ENCODE peak calls at places on chromosomes 7 and 10, in four cellular contexts. F is CD8-positive, alpha-beta T cell; T is lung; B is brain microvascular endothelial cell. D is an unnamed sample.

GRCh38 chr7:117173001-117173400 is 149.9 kb downstream of the WNT2 start:
- DNase-seq in F (no peak), T (no peak), B (no peak), D (no peak)

GRCh38 chr7:6730343-6730633 is 23.5 kb upstream of the ZNF12 start:
- DNase-seq in F (no peak), T (no peak), B (no peak), D (no peak)

GRCh38 chr10:78375854-78376785 is 342.5 kb downstream of the RPS24 start:
- DNase-seq in F (no peak), T (no peak), B (no peak), D (no peak)

GRCh38 chr10:21194510-21194993 is 297.4 kb upstream of the NEBL start:
- DNase-seq in F (no peak), T (no peak), B (no peak), D (no peak)

GRCh38 chr7:129569811-129570215 is 41.7 kb upstream of the NRF1 start:
- DNase-seq in F (no peak), T (no peak), B (peak; percentile 67), D (no peak)

GRCh38 chr7:11343818-11344413 is 370.2 kb downstream of the PHF14 start:
- DNase-seq in F (no peak), T (no peak), B (peak; percentile 14), D (peak; percentile 8)

GRCh38 chr10:125057158-125058001 is 103.0 kb downstream of the CTBP2 start:
- DNase-seq in F (no peak), T (peak; percentile 40), B (peak; percentile 83), D (no peak)

GRCh38 chr10:73096041-73096451 is 620 bp downstream of the P4HA1 start:
- DNase-seq in F (peak; percentile 69), T (peak; percentile 66), B (peak; percentile 58), D (peak; percentile 74)

GRCh38 chr10:29668628-29669027 is 33.9 kb upstream of the SVIL start:
- DNase-seq in F (no peak), T (no peak), B (peak; percentile 53), D (no peak)

GRCh38 chr7:156777364-156778069 is 115.5 kb downstream of the LMBR1 start:
- DNase-seq in F (no peak), T (no peak), B (peak; percentile 21), D (no peak)

GRCh38 chr10:132699411-132700167 is 86.4 kb downstream of the NKX6-2 start:
- DNase-seq in F (no peak), T (no peak), B (no peak), D (no peak)

GRCh38 chr7:131502810-131503545 is 53.5 kb downstream of the PODXL start:
- DNase-seq in F (no peak), T (no peak), B (peak; percentile 55), D (no peak)

GRCh38 chr7:34322841-34323240 is 335.2 kb upstream of the NPSR1 start:
- DNase-seq in F (no peak), T (no peak), B (no peak), D (no peak)

GRCh38 chr7:30907527-30908267 is 4.0 kb upstream of the AQP1 start:
- DNase-seq in F (no peak), T (no peak), B (no peak), D (peak; percentile 78)

GRCh38 chr7:159083001-159083697 is 61.5 kb downstream of the VIPR2 start:
- DNase-seq in F (no peak), T (no peak), B (no peak), D (no peak)

GRCh38 chr7:96273716-96274115 is 48.2 kb downstream of the SLC25A13 start:
- DNase-seq in F (no peak), T (no peak), B (no peak), D (no peak)

GRCh38 chr10:68212721-68213352 is 19.1 kb downstream of the ATOH7 start:
- DNase-seq in F (no peak), T (no peak), B (peak; percentile 3), D (peak; percentile 19)

GRCh38 chr10:71141528-71141927 is 70.8 kb upstream of the UNC5B start:
- DNase-seq in F (no peak), T (no peak), B (no peak), D (no peak)

GRCh38 chr10:99966306-99966705 is 43.4 kb downstream of the DNMBP start:
- DNase-seq in F (no peak), T (no peak), B (peak; percentile 93), D (no peak)

GRCh38 chr7:50962962-50963374 is 180.3 kb upstream of the GRB10 start:
- DNase-seq in F (no peak), T (peak; percentile 62), B (peak; percentile 35), D (peak; percentile 47)

GRCh38 chr10:92480422-92480821 is 93.5 kb downstream of the IDE start:
- DNase-seq in F (no peak), T (no peak), B (no peak), D (no peak)

GRCh38 chr10:34773617-34774261 is 41.4 kb downstream of the PARD3 start:
- DNase-seq in F (no peak), T (no peak), B (no peak), D (no peak)

GRCh38 chr10:34776090-34776690 is 38.9 kb downstream of the PARD3 start:
- DNase-seq in F (no peak), T (no peak), B (no peak), D (no peak)

GRCh38 chr10:34771106-34771505 is 44.0 kb downstream of the PARD3 start:
- DNase-seq in F (no peak), T (no peak), B (no peak), D (no peak)

GRCh38 chr10:34769941-34770340 is 45.2 kb downstream of the PARD3 start:
- DNase-seq in F (no peak), T (no peak), B (no peak), D (no peak)

DNA sequence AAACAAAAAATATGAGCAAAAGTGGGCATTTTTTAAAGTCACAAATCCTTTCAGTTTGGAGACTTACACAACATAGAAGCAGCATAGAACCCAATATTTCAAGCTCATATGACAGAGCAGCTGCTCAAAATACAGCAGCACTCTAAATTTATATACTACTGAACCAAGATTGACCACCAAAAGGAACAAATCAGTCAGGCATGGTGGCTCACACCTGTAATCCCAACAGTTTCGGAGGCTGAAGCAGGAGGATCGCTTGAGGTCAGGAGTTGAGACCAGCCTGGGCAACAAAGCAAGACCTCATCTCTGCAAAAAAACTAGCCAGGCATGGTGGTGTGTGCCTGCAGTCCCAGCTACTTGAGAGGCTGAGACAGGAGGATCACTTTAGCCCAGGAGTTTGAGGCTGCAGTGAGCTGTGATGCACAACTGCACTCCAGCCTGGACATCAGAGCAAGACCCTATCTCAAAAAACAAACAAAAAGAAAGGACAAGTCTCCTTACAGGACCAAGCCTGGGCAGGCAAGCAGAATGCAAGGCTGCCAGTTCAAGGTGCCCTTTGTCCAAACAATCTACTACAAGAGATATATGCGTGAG is 40.0 kb downstream of the PARD3 start:
- DNase-seq in F (no peak), T (no peak), B (no peak), D (no peak)
- H3K4me3 ChIP-seq in F (no peak overlapping the region), T (no peak overlapping the region), B (no peak overlapping the region), D (no peak overlapping the region)

GRCh38 chr7:27914409-27914808 is 174.4 kb downstream of the TAX1BP1 start:
- DNase-seq in F (no peak), T (no peak), B (no peak), D (no peak)
- H3K4me3 ChIP-seq in F (no peak overlapping the region), T (no peak overlapping the region), B (no peak overlapping the region), D (no peak overlapping the region)

GRCh38 chr10:6958723-6959122 is 378.6 kb upstream of the PRKCQ start:
- DNase-seq in F (no peak), T (no peak), B (no peak), D (no peak)
- H3K4me3 ChIP-seq in F (no peak overlapping the region), T (no peak overlapping the region), B (no peak overlapping the region), D (no peak overlapping the region)

DNA sequence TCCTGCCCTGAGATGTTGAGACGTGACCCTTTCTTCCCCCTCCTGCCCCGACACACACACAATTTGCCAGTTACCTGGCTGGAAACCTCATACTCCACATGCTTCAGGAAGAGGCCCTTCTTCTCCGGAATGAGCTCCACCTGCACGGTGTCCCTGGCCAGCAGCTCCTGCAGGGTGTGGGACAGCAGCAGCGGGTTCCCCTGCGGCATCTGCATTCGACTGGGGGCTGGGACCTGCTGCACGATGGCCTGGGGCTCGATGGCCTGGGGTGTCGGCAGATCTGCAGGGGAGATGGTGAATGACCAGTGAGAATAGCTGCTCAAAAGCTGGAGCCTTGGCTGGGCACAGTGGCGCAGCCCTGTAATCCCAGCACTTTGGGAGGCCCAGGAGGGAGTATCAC is 36.0 kb downstream of the NUDT1 start:
- DNase-seq in F (no peak), T (no peak), B (no peak), D (peak; percentile 34)
- H3K4me3 ChIP-seq in F (no peak overlapping the region), T (no peak overlapping the region), B (no peak overlapping the region), D (no peak overlapping the region)